ENCODE peak calls at places on chromosome 19, in four cellular contexts. A is activated CD4-positive, alpha-beta T cell treated with anti-CD3 and anti-CD28 coated beads, Interleukin-2, amount 50 U/mL, for 24 hours; N is mesendoderm; C is stimulated activated CD8-positive, alpha-beta memory T cell treated with anti-CD3 and anti-CD28 coated beads, Interleukin-15, amount 100 ng/mL, for 1 hour. Z is an unnamed sample.

GRCh38 chr19:55283548-55284393 is at the start of gene BRSK1:
- DNase-seq in A (no peak), N (peak), C (peak), Z (peak)

GRCh38 chr19:10346509-10346908 is 7.1 kb upstream of the ICAM3 start:
- DNase-seq in A (no peak), N (no peak), C (no peak), Z (no peak)

GRCh38 chr19:1991516-1991915 is 24.0 kb downstream of the BTBD2 start:
- DNase-seq in N (no peak), A (no peak), C (no peak), Z (no peak)

GRCh38 chr19:29673451-29674371 is 8.4 kb downstream of the PLEKHF1 start:
- DNase-seq in N (no peak), C (no peak), A (no peak), Z (no peak)

GRCh38 chr19:36894849-36895383 is 21.2 kb downstream of the ZNF829 start:
- DNase-seq in N (no peak), C (no peak), A (no peak), Z (no peak)

GRCh38 chr19:36051236-36051635 is 2.8 kb downstream of the THAP8 start:
- DNase-seq in N (peak), A (no peak), C (no peak), Z (peak)

GRCh38 chr19:35751839-35752745 is 3.7 kb downstream of the LIN37 start:
- DNase-seq in N (no peak), C (no peak), A (no peak), Z (no peak)

GRCh38 chr19:10224337-10224736 is 6.8 kb downstream of the S1PR2 start:
- DNase-seq in N (no peak), C (no peak), A (no peak), Z (no peak)

GRCh38 chr19:12797141-12797587 is 4.4 kb downstream of the PRDX2 start:
- DNase-seq in A (no peak), C (no peak), N (no peak), Z (no peak)

GRCh38 chr19:57269515-57270250 is 10.6 kb upstream of the ZNF460 start:
- DNase-seq in A (no peak), C (no peak), N (no peak), Z (no peak)

GRCh38 chr19:31274266-31274963 is 74.8 kb downstream of the TSHZ3 start:
- DNase-seq in N (no peak), A (no peak), C (no peak), Z (no peak)

GRCh38 chr19:56959211-56959610 is 118.7 kb upstream of the PEG3 start:
- DNase-seq in A (no peak), N (no peak), C (no peak), Z (no peak)

GRCh38 chr19:13234518-13234917 is 84.3 kb downstream of the IER2 start:
- DNase-seq in A (peak), C (peak), N (peak), Z (peak)

GRCh38 chr19:32881766-32882165 is 12.2 kb upstream of the SLC7A9 start:
- DNase-seq in N (no peak), C (no peak), A (no peak), Z (no peak)

GRCh38 chr19:11078893-11079292 is 10.4 kb upstream of the LDLR start:
- DNase-seq in C (no peak), A (no peak), N (no peak), Z (no peak)

GRCh38 chr19:16025108-16026101 is 50.9 kb upstream of the TPM4 start:
- DNase-seq in N (peak), A (no peak), C (no peak), Z (peak)

GRCh38 chr19:35468637-35469036 is 20.6 kb downstream of the FFAR2 start:
- DNase-seq in A (peak), C (peak), N (peak), Z (peak)

GRCh38 chr19:51354103-51354741 is 12.0 kb downstream of the ETFB start:
- DNase-seq in C (no peak), N (peak), A (no peak), Z (peak)

GRCh38 chr19:2290441-2291184 is 8.6 kb upstream of the PEAK3 start:
- DNase-seq in N (no peak), A (no peak), C (no peak), Z (peak)

GRCh38 chr19:35260694-35261304 is 8.0 kb upstream of the USF2 start:
- DNase-seq in A (no peak), N (no peak), C (no peak), Z (peak)

GRCh38 chr19:40589723-40590429 is 11.3 kb upstream of the LTBP4 start:
- DNase-seq in A (no peak), C (no peak), N (no peak), Z (no peak)

GRCh38 chr19:38742296-38742695 is 2.0 kb downstream of the CAPN12 start:
- DNase-seq in C (no peak), N (no peak), A (no peak), Z (no peak)

GRCh38 chr19:46772170-46773017 is 16.0 kb downstream of the SLC1A5 start:
- DNase-seq in C (no peak), A (no peak), N (no peak), Z (no peak)

GRCh38 chr19:55117063-55117635 is 288 bp downstream of the PPP1R12C start:
- DNase-seq in N (no peak), C (no peak), A (no peak), Z (peak)

GRCh38 chr19:10418281-10419199 is 1.8 kb upstream of the PDE4A start:
- DNase-seq in N (peak), C (no peak), A (no peak), Z (peak)

GRCh38 chr19:47019431-47020041 is at the start of gene NPAS1:
- DNase-seq in A (no peak), N (no peak), C (no peak), Z (peak)

GRCh38 chr19:41323430-41324125 is 13.6 kb downstream of the CCDC97 start:
- DNase-seq in C (no peak), A (no peak), N (peak), Z (peak)